ENCODE peak calls at places on chromosomes 7 and 10, in eight cellular contexts. I is amniotic stem cell; F is HFF-Myc; N is stimulated activated CD4-positive, alpha-beta T cell treated with anti-CD3 and anti-CD28 coated beads, Interleukin-2, amount 100 ng/mL, for 48 hours; W is HT-29; Q is skeletal muscle cell; K is ELR; H is activated T-cell treated with anti-CD3 and anti-CD28 coated beads, Interleukin-2, amount 50 U/mL, for 24 hours. C is an unnamed sample.

GRCh38 chr7:129387537-129387936 is 46.7 kb upstream of the STRIP2 start:
- DNase-seq in W (no peak), F (no peak), I (no peak), H (no peak), Q (no peak), N (no peak), K (no peak), C (no peak)

GRCh38 chr7:94907420-94908203 is at the start of gene PPP1R9A:
- DNase-seq in F (no peak), I (no peak), H (no peak), W (peak; percentile 74), K (peak; percentile 45), N (no peak), Q (no peak), C (peak; percentile 72)

GRCh38 chr10:131166486-131166885 is 145.0 kb downstream of the TCERG1L start:
- DNase-seq in F (no peak), N (no peak), W (no peak), H (no peak), I (no peak), Q (no peak), K (no peak), C (peak; percentile 16)

GRCh38 chr7:131188367-131189339 is 139.0 kb upstream of the MKLN1 start:
- DNase-seq in I (peak; percentile 91), Q (peak; percentile 93), H (peak; percentile 74), K (peak; percentile 99), W (no peak), N (peak; percentile 36), F (peak; percentile 99), C (no peak)

GRCh38 chr7:73683916-73684693 is 708 bp downstream of the BUD23 start:
- DNase-seq in F (no peak), W (peak; percentile 34), K (no peak), I (no peak), H (no peak), Q (no peak), N (no peak), C (no peak)

GRCh38 chr7:115600196-115600595 is 430.4 kb downstream of the TFEC start:
- DNase-seq in H (no peak), K (no peak), I (no peak), W (no peak), F (no peak), N (no peak), Q (no peak), C (no peak)

GRCh38 chr7:143490719-143491306 is 13.1 kb downstream of the TAS2R41 start:
- DNase-seq in H (no peak), F (no peak), K (peak; percentile 42), W (peak; percentile 53), Q (no peak), N (no peak), I (no peak), C (peak; percentile 60)

GRCh38 chr7:142328006-142328405 is 70.1 kb upstream of the PRSS58 start:
- DNase-seq in H (no peak), K (no peak), Q (no peak), F (no peak), N (no peak), W (no peak), I (no peak), C (no peak)

GRCh38 chr7:117654780-117655179 is 175.0 kb downstream of the CFTR start:
- DNase-seq in H (no peak), F (no peak), K (no peak), W (no peak), N (no peak), I (no peak), Q (no peak), C (no peak)

GRCh38 chr7:44563171-44563679 is 10.5 kb downstream of the DDX56 start:
- DNase-seq in K (no peak), H (no peak), Q (no peak), I (no peak), W (no peak), N (no peak), F (no peak), C (no peak)

GRCh38 chr7:124702385-124702784 is 63.2 kb downstream of the GPR37 start:
- DNase-seq in W (no peak), K (no peak), Q (no peak), I (no peak), H (no peak), N (no peak), F (no peak), C (no peak)

GRCh38 chr7:23383225-23383624 is 84.1 kb downstream of the MALSU1 start:
- DNase-seq in W (peak; percentile 16), K (peak; percentile 76), N (no peak), I (no peak), H (no peak), F (peak; percentile 41), Q (no peak), C (no peak)

GRCh38 chr10:17454181-17454800 is at the start of gene ST8SIA6:
- DNase-seq in Q (peak; percentile 16), W (no peak), F (no peak), N (peak; percentile 25), I (peak; percentile 11), H (peak; percentile 70), K (peak; percentile 61), C (peak; percentile 42)

GRCh38 chr7:135480966-135481599 is 28.8 kb downstream of the CNOT4 start:
- DNase-seq in N (no peak), W (no peak), Q (no peak), H (no peak), K (no peak), F (no peak), I (no peak), C (no peak)

GRCh38 chr7:50640779-50641178 is 75.6 kb upstream of the DDC start:
- DNase-seq in F (no peak), Q (no peak), H (no peak), N (no peak), I (no peak), W (no peak), K (no peak), C (no peak)

GRCh38 chr10:86348321-86349210 is 18.0 kb downstream of the GRID1 start:
- DNase-seq in Q (no peak), F (no peak), W (no peak), I (no peak), K (no peak), H (no peak), N (no peak), C (peak; percentile 59)

GRCh38 chr10:22805304-22805703 is 90.9 kb upstream of the PIP4K2A start:
- DNase-seq in Q (no peak), F (peak; percentile 43), N (no peak), H (no peak), W (peak; percentile 1), I (peak; percentile 26), K (peak; percentile 80), C (no peak)

GRCh38 chr7:23477170-23477525 is 6.9 kb upstream of the IGF2BP3 start:
- DNase-seq in Q (no peak), W (no peak), I (no peak), F (no peak), K (no peak), N (no peak), H (no peak), C (no peak)

GRCh38 chr10:23199768-23200511 is 7.8 kb downstream of the PTF1A start:
- DNase-seq in N (no peak), Q (no peak), K (no peak), H (no peak), W (no peak), F (no peak), I (no peak), C (peak; percentile 57)

GRCh38 chr10:132329565-132330485 is 2.2 kb upstream of the LRRC27 start:
- DNase-seq in H (no peak), I (no peak), N (peak; percentile 17), Q (no peak), K (peak; percentile 84), W (peak; percentile 70), F (peak; percentile 45), C (no peak)

GRCh38 chr7:103680161-103681144 is 234.4 kb upstream of the SLC26A5 start:
- DNase-seq in N (no peak), H (no peak), K (no peak), W (no peak), Q (no peak), I (no peak), F (no peak), C (peak; percentile 42)

GRCh38 chr7:45703373-45703821 is 129.2 kb downstream of the ADCY1 start:
- DNase-seq in F (no peak), Q (no peak), W (no peak), N (no peak), I (no peak), K (no peak), H (peak; percentile 1), C (peak; percentile 12)

C was measured in H9.